ENCODE peak calls at places on chromosomes 16 and 17, in eight cellular contexts. W is A549; O is AG04450; P is spleen; Y is RWPE1; B is lower lobe of right lung; A is progenitor cell of endocrine pancreas; Z is CD4-positive, alpha-beta T cell. F is an unnamed sample.

GRCh38 chr16:49458656-49459445 is 85.2 kb downstream of the C16orf78 start:
- DNase-seq in W (no peak), Y (no peak), O (no peak), Z (no peak), P (peak; percentile 59), B (no peak), A (no peak), F (no peak)

GRCh38 chr17:41907185-41907556 is 11.6 kb downstream of the ACLY start:
- DNase-seq in Z (no peak), B (no peak), P (no peak), A (no peak), O (no peak), W (peak; percentile 67), Y (no peak), F (no peak)

GRCh38 chr16:379961-380836 is 1.6 kb downstream of the PGAP6 start:
- DNase-seq in B (no peak), Y (no peak), Z (peak; percentile 55), W (no peak), P (no peak), A (no peak), O (no peak), F (no peak)

GRCh38 chr16:85698459-85699223 is 9.9 kb upstream of the GINS2 start:
- DNase-seq in Z (no peak), W (no peak), A (no peak), P (no peak), O (no peak), Y (no peak), B (no peak), F (no peak)

GRCh38 chr16:65489531-65490023 is 367.7 kb upstream of the CDH11 start:
- DNase-seq in A (no peak), Z (no peak), W (no peak), Y (no peak), O (no peak), B (no peak), P (no peak), F (no peak)

GRCh38 chr17:40564883-40565744 is at the start of gene CCR7:
- DNase-seq in Y (no peak), P (peak; percentile 94), Z (peak; percentile 91), W (no peak), B (no peak), O (no peak), A (no peak), F (no peak)

GRCh38 chr17:35244345-35245195 is 1.7 kb downstream of the SLFN5 start:
- DNase-seq in A (no peak), O (no peak), B (peak; percentile 87), P (peak; percentile 89), W (peak; percentile 34), Z (peak; percentile 79), Y (peak; percentile 71), F (peak; percentile 40)

GRCh38 chr17:38457577-38458371 is 29.5 kb downstream of the ARHGAP23 start:
- DNase-seq in O (no peak), Z (no peak), B (no peak), A (no peak), Y (no peak), W (no peak), P (no peak), F (no peak)

GRCh38 chr17:30161601-30162000 is 45.0 kb downstream of the NSRP1 start:
- DNase-seq in B (no peak), Z (no peak), O (no peak), W (no peak), A (no peak), Y (no peak), P (no peak), F (no peak)

GRCh38 chr16:66681676-66682075 is 14.9 kb downstream of the CMTM4 start:
- DNase-seq in P (no peak), O (no peak), B (no peak), Z (no peak), Y (peak; percentile 64), A (no peak), W (no peak), F (no peak)

GRCh38 chr17:56690441-56691291 is 97.2 kb downstream of the NOG start:
- DNase-seq in Z (no peak), A (no peak), P (no peak), O (no peak), B (no peak), Y (no peak), W (no peak), F (no peak)

DNA sequence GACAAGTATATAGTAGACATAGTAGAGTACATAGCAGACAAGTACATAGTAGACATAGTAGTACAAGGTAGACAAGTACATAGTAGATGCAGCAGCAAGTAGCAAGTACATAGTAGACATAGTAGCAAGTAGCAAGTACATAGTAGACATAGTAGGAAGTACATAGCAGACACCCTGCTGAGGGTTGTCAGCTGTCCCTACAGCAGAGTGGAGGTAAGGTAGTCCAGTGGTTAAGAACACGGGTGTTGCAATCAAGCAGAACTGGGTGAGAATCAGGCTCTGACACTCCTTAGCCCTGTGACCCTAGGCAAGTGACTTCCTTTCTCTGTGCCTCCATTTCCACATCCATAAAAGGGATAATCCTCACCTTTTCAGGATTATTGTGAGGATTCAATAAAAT is 94.7 kb downstream of the NOG start:
- DNase-seq in Y (no peak), W (no peak), P (no peak), O (no peak), B (no peak), A (no peak), Z (no peak), F (no peak)
- TF ChIP-seq CTCF in Y (no peak), W (no peak), P (no peak), O (no peak), B (no peak), A (no peak), Z (no peak), F (no peak)

DNA sequence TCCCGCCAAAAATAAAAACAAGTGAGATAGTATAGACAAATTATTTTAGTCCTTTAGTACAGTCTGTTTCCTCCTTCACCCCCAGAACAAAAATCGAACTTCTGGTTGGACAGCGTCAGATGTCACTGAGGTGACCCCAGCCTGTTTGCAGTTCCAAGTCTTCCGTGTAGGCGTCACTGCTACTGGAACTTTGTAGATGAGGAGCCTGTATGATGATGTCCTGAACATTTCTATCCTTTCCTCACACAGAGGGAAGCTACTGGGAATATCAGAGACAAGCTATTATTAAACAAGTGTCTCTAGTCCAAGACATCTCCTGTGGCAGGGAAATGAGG is 924 bp upstream of the VEZF1 start:
- DNase-seq in Z (no peak), W (peak; percentile 62), O (no peak), A (no peak), B (no peak), Y (no peak), P (no peak), F (no peak)
- TF ChIP-seq CTCF in Z (no peak), W (peak; percentile 16), O (no peak), A (no peak), B (no peak), Y (no peak), P (no peak), F (no peak)

DNA sequence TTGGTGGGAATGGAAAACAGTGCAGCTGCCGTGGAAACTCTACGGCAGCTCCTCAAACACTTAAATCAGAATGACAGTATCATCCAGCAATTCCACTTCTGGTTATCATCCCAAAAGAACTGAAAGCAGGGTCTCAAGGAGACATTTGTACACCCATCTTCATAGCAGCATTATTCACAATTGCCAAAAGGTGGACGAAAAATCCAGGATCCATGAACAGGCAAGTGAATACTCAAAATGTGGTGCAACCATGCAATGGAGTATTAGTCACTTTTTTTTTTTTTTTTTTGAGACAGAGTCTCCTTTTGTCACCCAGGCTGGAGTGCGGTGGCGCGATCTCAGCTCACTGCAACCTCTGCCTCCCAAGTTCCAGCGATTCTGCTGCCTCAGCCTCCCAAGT is 10.6 kb upstream of the AATK start:
- DNase-seq in A (no peak), O (no peak), Y (no peak), Z (no peak), B (no peak), P (no peak), W (no peak), F (no peak)
- TF ChIP-seq CTCF in A (no peak), O (no peak), Y (no peak), Z (no peak), B (peak; percentile 11), P (no peak), W (no peak), F (no peak)

DNA sequence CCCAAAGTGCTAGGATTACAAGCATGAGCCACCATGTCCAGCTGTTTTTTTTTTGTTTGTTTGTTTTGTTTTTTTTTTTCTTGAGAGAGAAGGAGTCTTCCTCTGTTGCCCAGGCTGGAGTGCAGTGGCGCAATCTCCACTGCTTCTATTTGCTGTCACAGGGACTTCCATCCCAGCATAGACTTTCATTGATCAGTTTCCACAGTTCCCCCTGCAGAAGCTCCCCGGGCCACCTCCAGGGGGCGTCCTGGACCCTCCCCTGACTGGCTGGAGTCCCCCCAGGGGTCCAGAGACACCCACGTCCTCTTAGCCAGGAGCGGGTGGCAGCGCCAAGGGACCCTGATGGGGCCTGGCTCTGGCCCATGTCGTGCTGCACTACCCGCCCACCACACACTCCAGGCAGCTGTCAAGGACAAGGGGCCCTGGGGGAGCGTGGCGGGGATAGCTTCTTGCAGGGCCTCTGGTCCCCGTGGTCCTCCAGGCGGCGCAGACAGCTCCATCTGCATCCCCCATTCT is 3.1 kb upstream of the NPW start:
- DNase-seq in W (no peak), O (no peak), P (peak; percentile 65), Z (no peak), B (no peak), A (no peak), Y (no peak), F (peak; percentile 72)
- TF ChIP-seq CTCF in W (peak; percentile 42), O (peak; percentile 45), P (no peak), Z (peak; percentile 33), B (peak; percentile 28), A (peak; percentile 55), Y (no peak), F (peak; percentile 70)

GRCh38 chr16:21614896-21615295 is 15.5 kb downstream of the METTL9 start:
- DNase-seq in B (no peak), A (no peak), P (no peak), W (no peak), Z (no peak), O (no peak), Y (no peak), F (no peak)
- TF ChIP-seq CTCF in B (peak; percentile 6), A (peak; percentile 29), P (no peak), W (no peak), Z (no peak), O (peak; percentile 7), Y (no peak), F (no peak)

GRCh38 chr17:28879886-28880571 is 17.5 kb downstream of the FLOT2 start:
- DNase-seq in O (no peak), P (no peak), W (no peak), Z (no peak), Y (no peak), B (no peak), A (no peak), F (no peak)
- TF ChIP-seq CTCF in O (no peak), P (no peak), W (no peak), Z (no peak), Y (no peak), B (no peak), A (no peak), F (no peak)

F was measured in glutamatergic neuron.